ENCODE peak calls at places on chromosomes 1 and 21, in five cellular contexts. Y is suprapubic skin, G is A549, Q is tibial nerve, I is esophagus muscularis mucosa. C is an unnamed sample.

GRCh38 chr1:61851849-61852692 is 109.8 kb downstream of the PATJ start:
- DNase-seq in Y (no peak), G (peak), Q (no peak), I (no peak), C (no peak)

GRCh38 chr21:42681296-42682206 is 28.1 kb downstream of the PDE9A start:
- DNase-seq in Y (no peak), G (no peak), Q (no peak), I (no peak), C (no peak)

GRCh38 chr1:76841460-76841859 is 25.8 kb upstream of the ST6GALNAC5 start:
- DNase-seq in Y (no peak), G (no peak), Q (no peak), I (no peak), C (no peak)

GRCh38 chr1:65505547-65506325 is 85.3 kb downstream of the LEPR start:
- DNase-seq in Y (no peak), G (no peak), Q (no peak), I (no peak), C (no peak)

GRCh38 chr1:42817976-42818375 is 779 bp upstream of the SVBP start:
- DNase-seq in Y (no peak), G (no peak), Q (no peak), I (no peak), C (no peak)

GRCh38 chr1:172172267-172172880 is 248.1 kb upstream of the C1orf105 start:
- DNase-seq in Y (no peak), G (no peak), Q (no peak), I (no peak), C (no peak)

GRCh38 chr21:29892379-29892778 is 47.4 kb downstream of the GRIK1 start:
- DNase-seq in Y (no peak), G (no peak), Q (no peak), I (no peak), C (no peak)

GRCh38 chr1:20507564-20508410 is at the start of gene MUL1:
- DNase-seq in Y (peak), G (peak), Q (peak), I (peak), C (peak)

GRCh38 chr1:22773981-22774471 is 63.4 kb downstream of the EPHB2 start:
- DNase-seq in Y (no peak), G (no peak), Q (peak), I (no peak), C (no peak)

GRCh38 chr1:32886828-32887414 is 630 bp downstream of the HPCA start:
- DNase-seq in Y (no peak), G (no peak), Q (no peak), I (no peak), C (no peak)

GRCh38 chr1:159987186-159987585 is 33.1 kb upstream of the SLAMF9 start:
- DNase-seq in Y (no peak), G (no peak), Q (no peak), I (peak), C (no peak)

GRCh38 chr1:187374130-187374529 is 545.4 kb downstream of the PLA2G4A start:
- DNase-seq in Y (no peak), G (no peak), Q (no peak), I (no peak), C (no peak)

GRCh38 chr1:209086486-209087192 is 496.9 kb upstream of the CAMK1G start:
- DNase-seq in Y (no peak), G (no peak), Q (no peak), I (no peak), C (no peak)

GRCh38 chr1:31591425-31592093 is 15.2 kb downstream of the TINAGL1 start:
- DNase-seq in Y (no peak), G (no peak), Q (no peak), I (no peak), C (no peak)

GRCh38 chr1:10161541-10162290 is 48.7 kb upstream of the KIF1B start:
- DNase-seq in Y (no peak), G (no peak), Q (no peak), I (no peak), C (no peak)

GRCh38 chr1:66296901-66297300 is 237.1 kb upstream of the SGIP1 start:
- DNase-seq in Y (no peak), G (no peak), Q (no peak), I (no peak), C (no peak)

GRCh38 chr1:230279583-230279945 is 146.6 kb downstream of the PGBD5 start:
- DNase-seq in Y (peak), G (no peak), Q (no peak), I (no peak), C (no peak)

GRCh38 chr1:92482665-92483441 is 3.9 kb downstream of the GFI1 start:
- DNase-seq in Y (no peak), G (no peak), Q (no peak), I (no peak), C (no peak)

GRCh38 chr1:63362578-63362977 is 4.8 kb upstream of the ALG6 start:
- DNase-seq in Y (no peak), G (no peak), Q (no peak), I (no peak), C (no peak)
- TF ChIP-seq CTCF in Y (no peak), G (no peak), Q (no peak), I (no peak), C (no peak)

GRCh38 chr1:155241851-155242264 is 13.4 kb downstream of the ENTREP3 start:
- DNase-seq in Y (no peak), G (no peak), Q (no peak), I (no peak), C (no peak)

GRCh38 chr1:155247667-155248563 is 7.4 kb downstream of the ENTREP3 start:
- DNase-seq in Y (no peak), G (no peak), Q (no peak), I (no peak), C (no peak)

GRCh38 chr1:155245163-155245524 is 10.1 kb downstream of the ENTREP3 start:
- DNase-seq in Y (no peak), G (no peak), Q (no peak), I (no peak), C (no peak)

GRCh38 chr1:155242805-155243358 is 12.4 kb downstream of the ENTREP3 start:
- DNase-seq in Y (no peak), G (no peak), Q (no peak), I (no peak), C (no peak)

GRCh38 chr1:155244368-155245162 is 10.7 kb downstream of the ENTREP3 start:
- DNase-seq in Y (peak), G (peak), Q (peak), I (peak), C (peak)
- TF ChIP-seq EP300 in Y (no peak), G (no peak), Q (peak), I (no peak), C (no peak)

GRCh38 chr1:205477121-205477758 is 21.4 kb upstream of the BLACAT1 start:
- DNase-seq in Y (no peak), G (no peak), Q (no peak), I (no peak), C (no peak)
- TF ChIP-seq CTCF in Y (no peak), G (no peak), Q (no peak), I (no peak), C (no peak)

GRCh38 chr1:210364479-210364878 is 35.8 kb downstream of the HHAT start:
- DNase-seq in Y (no peak), G (no peak), Q (peak), I (peak), C (no peak)
- TF ChIP-seq EP300 in Y (no peak), G (no peak), Q (peak), I (no peak), C (no peak)

C was measured in stomach.